ENCODE peak calls at places on chromosomes 16 and 17, in seven cellular contexts. Q, D, W, I, O, A and Z are unnamed samples.

GRCh38 chr16:1713933-1714332 is 7.9 kb downstream of the MAPK8IP3 start:
- DNase-seq in Q (no peak), D (no peak), W (no peak), I (no peak), O (no peak), A (no peak), Z (no peak)

GRCh38 chr16:72886366-72886974 is 161.5 kb downstream of the ZFHX3 start:
- DNase-seq in Q (no peak), D (no peak), W (no peak), I (no peak), O (no peak), A (no peak), Z (no peak)

GRCh38 chr17:29933379-29933778 is 3.4 kb upstream of the SSH2 start:
- DNase-seq in Q (peak), D (peak), W (no peak), I (no peak), O (peak), A (no peak), Z (peak)

GRCh38 chr17:77375526-77375916 is 234.8 kb downstream of the SEC14L1 start:
- DNase-seq in Q (no peak), D (no peak), W (no peak), I (no peak), O (no peak), A (no peak), Z (no peak)

GRCh38 chr17:58513913-58514794 is at the start of gene MTMR4:
- DNase-seq in Q (peak), D (peak), W (peak), I (peak), O (peak), A (peak), Z (peak)

GRCh38 chr17:30344283-30345088 is 10.6 kb upstream of the TMIGD1 start:
- DNase-seq in Q (peak), D (peak), W (peak), I (no peak), O (peak), A (no peak), Z (peak)

GRCh38 chr17:47739150-47739549 is 6.1 kb downstream of the TBX21 start:
- DNase-seq in Q (no peak), D (no peak), W (no peak), I (no peak), O (no peak), A (peak), Z (no peak)

GRCh38 chr16:88764913-88765349 is 20.1 kb downstream of the PIEZO1 start:
- DNase-seq in Q (no peak), D (no peak), W (peak), I (peak), O (no peak), A (peak), Z (no peak)

GRCh38 chr17:4849011-4849536 is 15.9 kb downstream of the MINK1 start:
- DNase-seq in Q (peak), D (no peak), W (no peak), I (no peak), O (no peak), A (peak), Z (no peak)

GRCh38 chr16:25126820-25127232 is 15.3 kb downstream of the LCMT1 start:
- DNase-seq in Q (peak), D (peak), W (no peak), I (peak), O (peak), A (peak), Z (peak)

GRCh38 chr17:72561266-72561665 is 440.4 kb downstream of the SOX9 start:
- DNase-seq in Q (no peak), D (no peak), W (no peak), I (no peak), O (no peak), A (no peak), Z (no peak)

GRCh38 chr17:31499771-31500554 is 108.5 kb downstream of the RAB11FIP4 start:
- DNase-seq in Q (peak), D (peak), W (peak), I (no peak), O (peak), A (peak), Z (no peak)